ENCODE peak calls at places on chromosomes 13 and 19, in nine cellular contexts. I is mammary epithelial cell; D is bronchial epithelial cell; J is mucosa of descending colon; R is thoracic aorta; P is effector memory CD4-positive, alpha-beta T cell; Y is transverse colon; O is colonic mucosa; K is CD4-positive, CD25-positive, alpha-beta regulatory T cell. X is an unnamed sample. For H3K36me3, the result is how much of the 10 kb centered on the place peaks cover.

GRCh38 chr19:19463348-19464117 is 51.8 kb downstream of the TSSK6 start:
- DNase-seq in I (no peak), R (no peak), Y (no peak), O (no peak), K (no peak), J (peak), P (no peak), D (peak), X (no peak)

GRCh38 chr13:46672338-46673090 is 119.5 kb downstream of the LRCH1 start:
- DNase-seq in O (no peak), R (no peak), P (no peak), I (no peak), D (no peak), Y (no peak), K (no peak), J (no peak), X (no peak)

GRCh38 chr13:29875646-29876045 is 25.2 kb upstream of the UBL3 start:
- DNase-seq in R (no peak), Y (no peak), D (no peak), J (no peak), K (no peak), I (no peak), P (no peak), O (no peak), X (no peak)

GRCh38 chr13:67643656-67644055 is 413.5 kb upstream of the PCDH9 start:
- DNase-seq in D (no peak), Y (no peak), J (no peak), P (no peak), R (no peak), K (no peak), I (no peak), O (no peak), X (no peak)

GRCh38 chr13:77544365-77544764 is 8.9 kb downstream of the SCEL start:
- DNase-seq in J (no peak), O (peak), R (no peak), D (peak), P (no peak), I (no peak), K (no peak), Y (peak), X (no peak)

GRCh38 chr19:41297628-41298326 is 12.2 kb upstream of the CCDC97 start:
- DNase-seq in Y (peak), K (no peak), I (no peak), D (no peak), O (no peak), J (no peak), P (no peak), R (no peak), X (no peak)

GRCh38 chr19:2175742-2176141 is 12.0 kb downstream of the DOT1L start:
- DNase-seq in Y (no peak), R (no peak), J (no peak), I (no peak), P (no peak), K (no peak), O (no peak), D (no peak), X (no peak)

GRCh38 chr13:96551540-96551939 is 442.7 kb downstream of the OXGR1 start:
- DNase-seq in K (no peak), J (no peak), D (no peak), Y (no peak), O (no peak), R (no peak), I (no peak), P (no peak), X (no peak)

GRCh38 chr19:53865918-53866696 is 1.6 kb upstream of the MYADM start:
- DNase-seq in J (peak), Y (peak), O (peak), K (peak), P (peak), R (no peak), I (peak), D (no peak), X (peak)

GRCh38 chr19:49741210-49741844 is 21.8 kb downstream of the TSKS start:
- DNase-seq in Y (no peak), D (no peak), O (no peak), R (no peak), I (no peak), P (no peak), K (no peak), J (no peak), X (no peak)

GRCh38 chr13:57633141-57633949 is 1.8 kb downstream of the PCDH17 start:
- DNase-seq in P (no peak), Y (peak), J (peak), I (no peak), D (no peak), R (no peak), O (no peak), K (no peak), X (no peak)

GRCh38 chr13:20035130-20035529 is 76.6 kb downstream of the ZMYM2 start:
- DNase-seq in Y (no peak), O (no peak), R (no peak), D (peak), J (no peak), K (no peak), P (no peak), I (no peak), X (no peak)

GRCh38 chr19:21256722-21257121 is 72.5 kb downstream of the ZNF708 start:
- DNase-seq in P (no peak), D (peak), R (no peak), Y (no peak), O (no peak), K (no peak), I (peak), J (no peak), X (no peak)

GRCh38 chr19:46773018-46773399 is 15.4 kb downstream of the SLC1A5 start:
- DNase-seq in O (no peak), P (no peak), D (no peak), R (no peak), J (no peak), K (no peak), Y (no peak), I (no peak), X (no peak)

GRCh38 chr19:46782355-46783019 is 5.9 kb downstream of the SLC1A5 start:
- DNase-seq in O (no peak), K (no peak), R (no peak), J (no peak), I (no peak), D (no peak), Y (no peak), P (no peak), X (no peak)

GRCh38 chr19:46775642-46776258 is 12.6 kb downstream of the SLC1A5 start:
- DNase-seq in R (no peak), Y (no peak), J (no peak), P (no peak), K (no peak), I (no peak), O (no peak), D (no peak), X (no peak)

GRCh38 chr19:46772170-46773017 is 16.0 kb downstream of the SLC1A5 start:
- DNase-seq in I (no peak), P (no peak), K (no peak), R (no peak), O (no peak), Y (no peak), D (no peak), J (no peak), X (no peak)

GRCh38 chr19:46776927-46777911 is 11.2 kb downstream of the SLC1A5 start:
- DNase-seq in R (no peak), I (no peak), D (no peak), J (no peak), O (no peak), Y (no peak), P (no peak), K (no peak), X (no peak)
- H3K36me3 ChIP-seq in R (under half), I (under half), D (under half), J (under half), O (under half), Y (under half), P (under half), K (half or more), X (under half)

GRCh38 chr19:34493038-34493648 is 11.6 kb downstream of the WTIP start:
- DNase-seq in J (no peak), D (no peak), R (no peak), P (no peak), O (no peak), K (no peak), I (no peak), Y (no peak), X (no peak)
- H3K36me3 ChIP-seq in J (under half), D (under half), R (half or more), P (under half), O (under half), K (under half), I (under half), Y (under half), X (under half)

DNA sequence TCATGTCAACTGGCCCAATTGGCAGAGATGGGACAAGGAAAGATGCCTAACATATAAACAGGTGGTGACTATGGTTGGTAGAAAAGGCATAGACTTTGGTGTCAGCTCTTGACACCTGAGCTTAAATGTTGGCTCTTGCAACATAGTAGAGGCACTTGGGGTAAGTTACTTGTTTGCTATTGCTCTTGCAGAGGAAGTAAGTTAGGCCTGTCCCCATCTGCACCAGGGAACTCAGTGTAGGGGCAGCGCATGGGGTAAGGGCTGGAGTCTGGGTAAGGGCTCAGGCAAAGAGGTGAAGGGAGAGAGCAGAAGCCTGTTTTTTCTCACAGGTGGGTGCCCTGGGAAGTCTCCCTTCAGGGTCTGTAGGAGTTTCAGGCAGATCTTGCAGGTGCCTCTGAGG is 27.6 kb downstream of the ERICH6B start:
- DNase-seq in K (no peak), P (no peak), O (no peak), R (no peak), J (no peak), I (no peak), D (no peak), Y (no peak), X (no peak)
- H3K36me3 ChIP-seq in K (under half), P (under half), O (under half), R (under half), J (under half), I (under half), D (under half), Y (under half), X (under half)

GRCh38 chr13:51767100-51767499 is 36.9 kb downstream of the DHRS12 start:
- DNase-seq in D (no peak), R (no peak), O (no peak), P (no peak), Y (no peak), I (no peak), K (no peak), J (no peak), X (no peak)

GRCh38 chr13:51768378-51768921 is 35.5 kb downstream of the DHRS12 start:
- DNase-seq in I (no peak), J (no peak), Y (no peak), K (no peak), P (no peak), O (no peak), D (no peak), R (no peak), X (no peak)

GRCh38 chr13:51764184-51765141 is 39.5 kb downstream of the DHRS12 start:
- DNase-seq in P (peak), R (no peak), K (peak), D (peak), O (peak), J (peak), Y (peak), I (no peak), X (peak)

GRCh38 chr13:51763486-51763885 is 40.5 kb downstream of the DHRS12 start:
- DNase-seq in P (no peak), K (no peak), J (no peak), Y (no peak), I (no peak), R (no peak), D (no peak), O (no peak), X (no peak)

GRCh38 chr13:51765142-51765515 is 38.8 kb downstream of the DHRS12 start:
- DNase-seq in R (no peak), D (no peak), J (no peak), K (no peak), I (no peak), Y (no peak), O (no peak), P (no peak), X (no peak)
- H3K36me3 ChIP-seq in R (under half), D (under half), J (under half), K (under half), I (under half), Y (under half), O (under half), P (under half), X (under half)

GRCh38 chr19:6794817-6795431 is 22.4 kb downstream of the VAV1 start:
- DNase-seq in Y (no peak), P (no peak), I (no peak), O (no peak), K (no peak), J (no peak), R (no peak), D (no peak), X (no peak)

GRCh38 chr19:6791237-6791636 is 18.7 kb downstream of the VAV1 start:
- DNase-seq in I (no peak), R (no peak), P (no peak), O (no peak), D (no peak), J (no peak), K (no peak), Y (no peak), X (no peak)

GRCh38 chr19:6793973-6794372 is 21.5 kb downstream of the VAV1 start:
- DNase-seq in D (no peak), P (no peak), O (no peak), R (no peak), K (no peak), J (no peak), I (no peak), Y (no peak), X (no peak)

GRCh38 chr19:6796278-6796677 is 23.8 kb downstream of the VAV1 start:
- DNase-seq in O (no peak), R (no peak), J (no peak), Y (no peak), D (no peak), K (no peak), I (no peak), P (no peak), X (no peak)

GRCh38 chr19:6793411-6793810 is 20.9 kb downstream of the VAV1 start:
- DNase-seq in P (no peak), Y (no peak), D (no peak), K (no peak), O (no peak), J (no peak), R (no peak), I (no peak), X (no peak)
- H3K36me3 ChIP-seq in P (under half), Y (under half), D (under half), K (under half), O (under half), J (under half), R (under half), I (under half), X (under half)

DNA sequence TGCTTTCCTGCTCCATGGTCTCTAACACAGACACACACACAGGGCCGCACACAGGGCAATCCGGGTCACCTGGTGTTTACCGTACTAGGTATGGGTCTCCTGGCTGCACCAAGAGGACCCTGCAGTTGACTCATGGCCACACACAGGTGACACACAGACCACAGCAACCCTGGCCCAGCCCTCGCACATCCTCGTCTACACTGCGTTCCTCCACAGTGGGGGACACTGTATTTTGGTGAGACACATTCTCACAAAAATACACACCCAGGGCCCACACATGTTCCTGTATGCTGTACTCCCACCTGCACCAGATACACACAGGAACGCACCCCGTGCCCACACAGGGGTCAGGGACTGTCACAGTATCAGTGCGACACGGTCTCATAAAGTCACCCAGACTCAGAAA is 12.8 kb downstream of the PDE4A start:
- DNase-seq in O (no peak), K (no peak), I (no peak), Y (no peak), R (no peak), P (no peak), J (no peak), D (no peak), X (no peak)
- H3K36me3 ChIP-seq in O (under half), K (under half), I (under half), Y (under half), R (under half), P (under half), J (under half), D (under half), X (under half)